ENCODE peak calls at places on chromosomes 11 and 22, in six cellular contexts. One of them, this sample, is unnamed.

GRCh38 chr11:133966924-133967598 is 10.3 kb upstream of the IGSF9B start:
- DNase-seq in astrocyte of the spinal cord: no peak
- DNase-seq in GM23338: peak
- DNase-seq in left ventricle myocardium inferior: peak
- DNase-seq in fibroblast of mammary gland: no peak
- DNase-seq in fibroblast of pulmonary artery: no peak
- DNase-seq in this sample: no peak

GRCh38 chr11:20095189-20095588 is 65.1 kb downstream of the DBX1 start:
- DNase-seq in fibroblast of pulmonary artery: no peak
- DNase-seq in GM23338: no peak
- DNase-seq in left ventricle myocardium inferior: no peak
- DNase-seq in astrocyte of the spinal cord: no peak
- DNase-seq in fibroblast of mammary gland: no peak
- DNase-seq in this sample: no peak

GRCh38 chr22:45483918-45484499 is 18.7 kb upstream of the FBLN1 start:
- DNase-seq in fibroblast of pulmonary artery: no peak
- DNase-seq in GM23338: no peak
- DNase-seq in left ventricle myocardium inferior: no peak
- DNase-seq in fibroblast of mammary gland: no peak
- DNase-seq in astrocyte of the spinal cord: no peak
- DNase-seq in this sample: no peak

GRCh38 chr11:35404397-35404775 is 15.0 kb downstream of the SLC1A2 start:
- DNase-seq in fibroblast of pulmonary artery: peak
- DNase-seq in astrocyte of the spinal cord: peak
- DNase-seq in GM23338: peak
- DNase-seq in left ventricle myocardium inferior: no peak
- DNase-seq in fibroblast of mammary gland: peak
- DNase-seq in this sample: no peak

GRCh38 chr11:112238041-112238440 is 11.8 kb downstream of the PTS start:
- DNase-seq in fibroblast of pulmonary artery: no peak
- DNase-seq in fibroblast of mammary gland: no peak
- DNase-seq in left ventricle myocardium inferior: no peak
- DNase-seq in astrocyte of the spinal cord: peak
- DNase-seq in GM23338: no peak
- DNase-seq in this sample: no peak

GRCh38 chr22:39027717-39028116 is 6.8 kb downstream of the APOBEC3D start:
- DNase-seq in left ventricle myocardium inferior: no peak
- DNase-seq in fibroblast of mammary gland: no peak
- DNase-seq in GM23338: no peak
- DNase-seq in fibroblast of pulmonary artery: no peak
- DNase-seq in astrocyte of the spinal cord: no peak
- DNase-seq in this sample: no peak

GRCh38 chr11:63767415-63768231 is 952 bp downstream of the ZFTA start:
- DNase-seq in fibroblast of pulmonary artery: peak
- DNase-seq in astrocyte of the spinal cord: peak
- DNase-seq in left ventricle myocardium inferior: peak
- DNase-seq in fibroblast of mammary gland: peak
- DNase-seq in GM23338: peak
- DNase-seq in this sample: no peak

GRCh38 chr11:128463386-128463829 is 124.0 kb downstream of the ETS1 start:
- DNase-seq in left ventricle myocardium inferior: no peak
- DNase-seq in fibroblast of mammary gland: peak
- DNase-seq in GM23338: no peak
- DNase-seq in fibroblast of pulmonary artery: peak
- DNase-seq in astrocyte of the spinal cord: peak
- DNase-seq in this sample: no peak

GRCh38 chr11:131855320-131855719 is 484.9 kb downstream of the NTM start:
- DNase-seq in left ventricle myocardium inferior: no peak
- DNase-seq in fibroblast of pulmonary artery: peak
- DNase-seq in GM23338: no peak
- DNase-seq in fibroblast of mammary gland: no peak
- DNase-seq in astrocyte of the spinal cord: peak
- DNase-seq in this sample: no peak

GRCh38 chr11:98060759-98061158 is 960.0 kb upstream of the CNTN5 start:
- DNase-seq in GM23338: no peak
- DNase-seq in fibroblast of mammary gland: no peak
- DNase-seq in left ventricle myocardium inferior: no peak
- DNase-seq in fibroblast of pulmonary artery: no peak
- DNase-seq in astrocyte of the spinal cord: no peak
- DNase-seq in this sample: no peak

GRCh38 chr11:61418136-61418535 is 11.6 kb downstream of the CPSF7 start:
- DNase-seq in fibroblast of mammary gland: peak
- DNase-seq in fibroblast of pulmonary artery: no peak
- DNase-seq in GM23338: no peak
- DNase-seq in astrocyte of the spinal cord: no peak
- DNase-seq in left ventricle myocardium inferior: no peak
- DNase-seq in this sample: no peak

GRCh38 chr22:47064416-47064815 is 302.0 kb downstream of the TBC1D22A start:
- DNase-seq in GM23338: no peak
- DNase-seq in astrocyte of the spinal cord: no peak
- DNase-seq in left ventricle myocardium inferior: no peak
- DNase-seq in fibroblast of mammary gland: no peak
- DNase-seq in fibroblast of pulmonary artery: no peak
- DNase-seq in this sample: no peak

GRCh38 chr11:113317297-113317696 is 2.9 kb downstream of the TTC12 start:
- DNase-seq in fibroblast of mammary gland: no peak
- DNase-seq in GM23338: no peak
- DNase-seq in astrocyte of the spinal cord: no peak
- DNase-seq in left ventricle myocardium inferior: no peak
- DNase-seq in fibroblast of pulmonary artery: no peak
- DNase-seq in this sample: no peak

GRCh38 chr11:66688561-66689534 is 11.2 kb upstream of the RBM4B start:
- DNase-seq in astrocyte of the spinal cord: no peak
- DNase-seq in left ventricle myocardium inferior: no peak
- DNase-seq in fibroblast of mammary gland: no peak
- DNase-seq in GM23338: no peak
- DNase-seq in fibroblast of pulmonary artery: no peak
- DNase-seq in this sample: no peak

GRCh38 chr11:66687831-66688281 is 10.2 kb upstream of the RBM4B start:
- DNase-seq in fibroblast of pulmonary artery: no peak
- DNase-seq in fibroblast of mammary gland: no peak
- DNase-seq in GM23338: no peak
- DNase-seq in astrocyte of the spinal cord: no peak
- DNase-seq in left ventricle myocardium inferior: no peak
- DNase-seq in this sample: no peak

GRCh38 chr11:66686100-66686785 is 8.6 kb upstream of the RBM4B start:
- DNase-seq in left ventricle myocardium inferior: no peak
- DNase-seq in fibroblast of mammary gland: no peak
- DNase-seq in fibroblast of pulmonary artery: no peak
- DNase-seq in GM23338: no peak
- DNase-seq in astrocyte of the spinal cord: no peak
- DNase-seq in this sample: no peak

GRCh38 chr11:66685276-66686099 is 7.8 kb upstream of the RBM4B start:
- DNase-seq in GM23338: no peak
- DNase-seq in fibroblast of mammary gland: no peak
- DNase-seq in astrocyte of the spinal cord: no peak
- DNase-seq in left ventricle myocardium inferior: no peak
- DNase-seq in fibroblast of pulmonary artery: no peak
- DNase-seq in this sample: no peak

GRCh38 chr11:66686801-66687750 is 9.4 kb upstream of the RBM4B start:
- DNase-seq in left ventricle myocardium inferior: no peak
- DNase-seq in GM23338: no peak
- DNase-seq in fibroblast of pulmonary artery: no peak
- DNase-seq in astrocyte of the spinal cord: no peak
- DNase-seq in fibroblast of mammary gland: no peak
- DNase-seq in this sample: no peak
- TF ChIP-seq CTCF in left ventricle myocardium inferior: no peak
- TF ChIP-seq CTCF in GM23338: no peak
- TF ChIP-seq CTCF in fibroblast of pulmonary artery: no peak
- TF ChIP-seq CTCF in astrocyte of the spinal cord: no peak
- TF ChIP-seq CTCF in fibroblast of mammary gland: no peak
- TF ChIP-seq CTCF in this sample: peak

GRCh38 chr22:26174280-26174679 is 5.0 kb downstream of the SEZ6L start:
- DNase-seq in fibroblast of mammary gland: no peak
- DNase-seq in GM23338: peak
- DNase-seq in left ventricle myocardium inferior: no peak
- DNase-seq in astrocyte of the spinal cord: no peak
- DNase-seq in fibroblast of pulmonary artery: no peak
- DNase-seq in this sample: no peak
- TF ChIP-seq CTCF in fibroblast of mammary gland: no peak
- TF ChIP-seq CTCF in GM23338: peak
- TF ChIP-seq CTCF in left ventricle myocardium inferior: no peak
- TF ChIP-seq CTCF in astrocyte of the spinal cord: no peak
- TF ChIP-seq CTCF in fibroblast of pulmonary artery: no peak
- TF ChIP-seq CTCF in this sample: no peak

GRCh38 chr11:126265801-126266200 is 2.9 kb downstream of the SRPRA start:
- DNase-seq in fibroblast of mammary gland: peak
- DNase-seq in left ventricle myocardium inferior: no peak
- DNase-seq in astrocyte of the spinal cord: no peak
- DNase-seq in GM23338: no peak
- DNase-seq in fibroblast of pulmonary artery: peak
- DNase-seq in this sample: no peak
- TF ChIP-seq CTCF in fibroblast of mammary gland: no peak
- TF ChIP-seq CTCF in left ventricle myocardium inferior: peak
- TF ChIP-seq CTCF in astrocyte of the spinal cord: no peak
- TF ChIP-seq CTCF in GM23338: no peak
- TF ChIP-seq CTCF in fibroblast of pulmonary artery: no peak
- TF ChIP-seq CTCF in this sample: no peak

GRCh38 chr11:125724125-125724524 is 22.0 kb upstream of the PATE1 start:
- DNase-seq in GM23338: peak
- DNase-seq in astrocyte of the spinal cord: no peak
- DNase-seq in fibroblast of mammary gland: peak
- DNase-seq in left ventricle myocardium inferior: no peak
- DNase-seq in fibroblast of pulmonary artery: peak
- DNase-seq in this sample: no peak
- TF ChIP-seq CTCF in GM23338: peak
- TF ChIP-seq CTCF in astrocyte of the spinal cord: peak
- TF ChIP-seq CTCF in fibroblast of mammary gland: peak
- TF ChIP-seq CTCF in left ventricle myocardium inferior: no peak
- TF ChIP-seq CTCF in fibroblast of pulmonary artery: peak
- TF ChIP-seq CTCF in this sample: no peak

GRCh38 chr22:22461583-22461982 is 47.0 kb downstream of the ZNF280B start:
- DNase-seq in fibroblast of mammary gland: no peak
- DNase-seq in left ventricle myocardium inferior: no peak
- DNase-seq in GM23338: no peak
- DNase-seq in astrocyte of the spinal cord: no peak
- DNase-seq in fibroblast of pulmonary artery: no peak
- DNase-seq in this sample: no peak

GRCh38 chr22:22463855-22464540 is 44.5 kb downstream of the ZNF280B start:
- DNase-seq in GM23338: peak
- DNase-seq in fibroblast of mammary gland: peak
- DNase-seq in astrocyte of the spinal cord: peak
- DNase-seq in left ventricle myocardium inferior: no peak
- DNase-seq in fibroblast of pulmonary artery: peak
- DNase-seq in this sample: no peak

GRCh38 chr22:22464541-22465054 is 43.9 kb downstream of the ZNF280B start:
- DNase-seq in astrocyte of the spinal cord: no peak
- DNase-seq in left ventricle myocardium inferior: no peak
- DNase-seq in fibroblast of mammary gland: no peak
- DNase-seq in GM23338: no peak
- DNase-seq in fibroblast of pulmonary artery: no peak
- DNase-seq in this sample: no peak

GRCh38 chr22:22461111-22461510 is 47.4 kb downstream of the ZNF280B start:
- DNase-seq in left ventricle myocardium inferior: no peak
- DNase-seq in fibroblast of pulmonary artery: no peak
- DNase-seq in GM23338: no peak
- DNase-seq in fibroblast of mammary gland: no peak
- DNase-seq in astrocyte of the spinal cord: no peak
- DNase-seq in this sample: no peak

DNA sequence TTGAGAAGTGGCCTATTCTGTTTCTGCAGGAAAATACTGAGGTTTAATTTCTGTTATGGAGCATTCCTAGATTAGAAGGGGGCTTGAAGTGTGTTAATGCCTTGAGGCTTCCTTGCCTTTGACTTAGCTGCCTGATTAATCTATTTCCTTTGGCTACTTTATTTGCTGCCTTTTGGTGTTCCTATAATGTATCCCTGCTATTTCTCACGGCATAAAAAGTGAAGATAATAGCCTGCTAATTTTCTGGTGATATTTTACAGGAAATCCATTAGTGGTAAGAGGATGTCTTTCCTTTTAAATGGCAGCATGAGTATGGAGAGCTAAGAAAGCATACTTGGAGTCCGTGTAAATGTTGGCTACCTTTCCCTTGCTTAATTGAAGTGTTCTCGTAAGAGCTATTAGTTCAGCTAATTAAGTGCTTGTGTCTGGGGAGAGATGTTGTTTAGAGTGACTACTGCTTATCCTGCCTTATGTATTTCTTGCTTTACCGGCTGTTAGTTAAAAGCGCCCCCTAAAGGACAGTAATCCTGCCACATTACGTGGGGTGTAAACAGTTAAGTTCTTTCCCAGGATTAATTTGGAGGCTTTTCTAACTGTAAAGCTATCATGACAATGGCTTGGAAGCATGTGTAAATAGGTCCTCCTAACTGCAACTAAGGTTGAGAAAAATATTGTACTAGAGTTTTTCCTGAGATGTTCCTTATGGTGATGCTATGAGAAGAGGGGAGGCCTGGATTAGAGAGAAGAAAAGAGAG is 45.6 kb downstream of the ZNF280B start:
- DNase-seq in left ventricle myocardium inferior: no peak
- DNase-seq in fibroblast of pulmonary artery: no peak
- DNase-seq in GM23338: peak
- DNase-seq in fibroblast of mammary gland: peak
- DNase-seq in astrocyte of the spinal cord: no peak
- DNase-seq in this sample: no peak
- TF ChIP-seq CTCF in left ventricle myocardium inferior: no peak
- TF ChIP-seq CTCF in fibroblast of pulmonary artery: peak
- TF ChIP-seq CTCF in GM23338: peak
- TF ChIP-seq CTCF in fibroblast of mammary gland: peak
- TF ChIP-seq CTCF in astrocyte of the spinal cord: peak
- TF ChIP-seq CTCF in this sample: no peak

DNA sequence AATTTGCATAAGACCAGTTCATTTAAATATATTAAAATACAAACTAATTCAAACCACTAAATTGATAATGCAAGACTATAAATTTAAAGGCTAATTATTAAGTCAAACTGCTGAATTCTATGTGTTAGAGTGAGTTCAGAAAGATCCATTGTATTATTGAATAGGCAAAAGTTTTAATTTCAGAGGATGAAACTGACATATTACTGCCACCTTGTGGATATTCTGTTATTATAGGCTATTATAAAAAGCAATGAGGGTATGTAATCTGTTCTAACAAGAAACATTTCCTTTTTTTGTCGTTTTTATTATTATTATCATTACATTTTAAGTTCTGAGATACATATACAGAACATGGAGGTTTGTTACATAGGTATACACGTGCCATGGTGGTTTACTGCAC is 20.9 kb upstream of the NAALAD2 start:
- DNase-seq in fibroblast of pulmonary artery: peak
- DNase-seq in left ventricle myocardium inferior: no peak
- DNase-seq in fibroblast of mammary gland: peak
- DNase-seq in astrocyte of the spinal cord: peak
- DNase-seq in GM23338: peak
- DNase-seq in this sample: no peak
- TF ChIP-seq CTCF in fibroblast of pulmonary artery: peak
- TF ChIP-seq CTCF in left ventricle myocardium inferior: peak
- TF ChIP-seq CTCF in fibroblast of mammary gland: peak
- TF ChIP-seq CTCF in astrocyte of the spinal cord: peak
- TF ChIP-seq CTCF in GM23338: peak
- TF ChIP-seq CTCF in this sample: peak

This sample was measured in esophagus squamous epithelium.